ENCODE peak calls at places on chromosomes 16 and 17, in nine cellular contexts. T, R, A, O, Y, K, V, L and X are unnamed samples.
A peak's percentile ranks its signal among the peaks of the same experiment; 100 is the strongest.

GRCh38 chr16:58733671-58734458 is at the start of gene GOT2:
- DNase-seq in T (peak; percentile 20), R (peak; percentile 93), A (peak; percentile 93), O (peak; percentile 87), Y (peak; percentile 86), K (peak; percentile 64), V (peak; percentile 80), L (peak; percentile 85), X (peak; percentile 74)

GRCh38 chr17:78132086-78132676 is 1.6 kb downstream of the TMC8 start:
- DNase-seq in T (peak; percentile 50), R (peak; percentile 93), A (no peak), O (no peak), Y (peak; percentile 29), K (peak; percentile 60), V (no peak), L (no peak), X (peak; percentile 49)

GRCh38 chr16:17520567-17520966 is 49.8 kb upstream of the XYLT1 start:
- DNase-seq in T (no peak), R (no peak), A (no peak), O (no peak), Y (no peak), K (no peak), V (no peak), L (no peak), X (no peak)

GRCh38 chr17:65742433-65743312 is 181.2 kb upstream of the AXIN2 start:
- DNase-seq in T (no peak), R (no peak), A (peak; percentile 56), O (no peak), Y (no peak), K (no peak), V (peak; percentile 81), L (peak; percentile 40), X (no peak)

GRCh38 chr17:76156662-76156991 is 15.6 kb upstream of the FOXJ1 start:
- DNase-seq in T (no peak), R (peak; percentile 48), A (no peak), O (no peak), Y (no peak), K (no peak), V (no peak), L (no peak), X (no peak)

GRCh38 chr17:27665549-27665948 is 34.6 kb downstream of the LGALS9 start:
- DNase-seq in T (no peak), R (no peak), A (no peak), O (no peak), Y (no peak), K (no peak), V (no peak), L (no peak), X (no peak)

GRCh38 chr17:50923611-50924010 is 57.5 kb upstream of the TOB1 start:
- DNase-seq in T (no peak), R (peak; percentile 17), A (no peak), O (no peak), Y (peak; percentile 69), K (no peak), V (no peak), L (no peak), X (no peak)

GRCh38 chr16:10619271-10619849 is 39.0 kb upstream of the EMP2 start:
- DNase-seq in T (no peak), R (no peak), A (no peak), O (peak; percentile 74), Y (no peak), K (no peak), V (no peak), L (no peak), X (peak; percentile 21)

GRCh38 chr17:35345926-35346771 is 27.3 kb downstream of the SLFN11 start:
- DNase-seq in T (no peak), R (peak; percentile 85), A (peak; percentile 45), O (peak; percentile 89), Y (no peak), K (peak; percentile 17), V (no peak), L (no peak), X (peak; percentile 10)

GRCh38 chr17:8875957-8876356 is 8.5 kb upstream of the PIK3R6 start:
- DNase-seq in T (no peak), R (no peak), A (no peak), O (no peak), Y (no peak), K (no peak), V (peak; percentile 40), L (no peak), X (no peak)

GRCh38 chr16:82329070-82329469 is 159.0 kb upstream of the MPHOSPH6 start:
- DNase-seq in T (no peak), R (no peak), A (no peak), O (no peak), Y (no peak), K (no peak), V (no peak), L (no peak), X (peak; percentile 10)

GRCh38 chr17:77177002-77177401 is 36.2 kb downstream of the SEC14L1 start:
- DNase-seq in T (no peak), R (no peak), A (no peak), O (no peak), Y (no peak), K (no peak), V (no peak), L (no peak), X (no peak)

GRCh38 chr17:61409301-61410099 is 9.9 kb downstream of the TBX2 start:
- DNase-seq in T (no peak), R (peak; percentile 90), A (no peak), O (peak; percentile 80), Y (peak; percentile 74), K (no peak), V (no peak), L (peak; percentile 91), X (peak; percentile 56)

GRCh38 chr16:46765050-46765449 is 16.9 kb upstream of the MYLK3 start:
- DNase-seq in T (no peak), R (no peak), A (no peak), O (no peak), Y (no peak), K (no peak), V (peak; percentile 69), L (no peak), X (no peak)

GRCh38 chr16:77834600-77834963 is 46.2 kb downstream of the VAT1L start:
- DNase-seq in T (no peak), R (no peak), A (no peak), O (no peak), Y (no peak), K (no peak), V (peak; percentile 74), L (no peak), X (no peak)

GRCh38 chr17:58357312-58358297 is 5.6 kb upstream of the SUPT4H1 start:
- DNase-seq in T (no peak), R (no peak), A (no peak), O (no peak), Y (no peak), K (no peak), V (no peak), L (no peak), X (no peak)
- H3K27ac ChIP-seq in T (peak overlapping the region; percentile 70), R (no peak overlapping the region), A (no peak overlapping the region), O (no peak overlapping the region), Y (no peak overlapping the region), K (no peak overlapping the region), V (no peak overlapping the region), L (no peak overlapping the region), X (no peak overlapping the region)

GRCh38 chr16:30779596-30779995 is 7.4 kb downstream of the ZNF629 start:
- DNase-seq in T (no peak), R (no peak), A (no peak), O (no peak), Y (no peak), K (no peak), V (no peak), L (no peak), X (no peak)
- H3K4me3 ChIP-seq in T (no peak overlapping the region), R (no peak overlapping the region), A (no peak overlapping the region), O (no peak overlapping the region), Y (no peak overlapping the region), K (no peak overlapping the region), V (no peak overlapping the region), L (no peak overlapping the region), X (no peak overlapping the region)

GRCh38 chr16:4481965-4482364 is 5.8 kb downstream of the HMOX2 start:
- DNase-seq in T (no peak), R (no peak), A (no peak), O (no peak), Y (no peak), K (no peak), V (no peak), L (no peak), X (no peak)
- H3K27ac ChIP-seq in T (no peak overlapping the region), R (no peak overlapping the region), A (no peak overlapping the region), O (no peak overlapping the region), Y (peak overlapping the region; percentile 90), K (no peak overlapping the region), V (no peak overlapping the region), L (no peak overlapping the region), X (no peak overlapping the region)

DNA sequence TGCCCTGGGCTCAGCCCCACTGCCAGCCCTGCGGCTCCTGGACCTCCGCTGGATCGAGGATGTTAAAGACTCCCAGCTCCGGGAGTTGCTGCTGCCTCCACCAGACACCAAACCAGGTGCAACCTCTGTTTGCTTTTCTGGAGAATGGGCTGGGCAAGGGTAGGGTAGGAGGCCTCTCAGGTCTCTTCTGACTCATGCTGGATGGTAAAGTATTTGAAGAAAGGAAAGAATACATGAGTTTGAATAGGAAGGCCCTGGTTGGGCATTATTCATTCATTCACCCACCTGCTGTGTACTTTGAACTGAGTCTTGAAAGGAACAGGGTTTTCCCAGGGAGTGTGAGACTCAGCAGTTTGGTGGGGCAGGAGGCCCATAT is 6.5 kb upstream of the ORAI3 start:
- DNase-seq in T (no peak), R (no peak), A (no peak), O (no peak), Y (no peak), K (no peak), V (no peak), L (no peak), X (no peak)
- H3K4me3 ChIP-seq in T (peak overlapping the region; percentile 26), R (no peak overlapping the region), A (no peak overlapping the region), O (no peak overlapping the region), Y (no peak overlapping the region), K (no peak overlapping the region), V (no peak overlapping the region), L (no peak overlapping the region), X (no peak overlapping the region)

GRCh38 chr16:87700406-87701065 is 65.2 kb downstream of the KLHDC4 start:
- DNase-seq in T (no peak), R (no peak), A (no peak), O (no peak), Y (no peak), K (no peak), V (no peak), L (no peak), X (no peak)
- H3K27ac ChIP-seq in T (no peak overlapping the region), R (no peak overlapping the region), A (no peak overlapping the region), O (no peak overlapping the region), Y (no peak overlapping the region), K (no peak overlapping the region), V (no peak overlapping the region), L (no peak overlapping the region), X (no peak overlapping the region)